ENCODE peak calls at places on chromosomes 6 and 20, in seven cellular contexts. One of them, this sample, is unnamed.

GRCh38 chr20:63361507-63362425 is 617 bp upstream of the CHRNA4 start:
- DNase-seq in CD4-positive, alpha-beta memory T cell: no peak
- DNase-seq in neural crest cell: no peak
- DNase-seq in GM03348: no peak
- DNase-seq in BJ: no peak
- DNase-seq in anterior cingulate cortex: no peak
- DNase-seq in COLO829: no peak
- DNase-seq in this sample: peak; percentile 77

GRCh38 chr6:43428874-43429273 is 1.5 kb downstream of the ABCC10 start:
- DNase-seq in CD4-positive, alpha-beta memory T cell: no peak
- DNase-seq in neural crest cell: no peak
- DNase-seq in GM03348: no peak
- DNase-seq in BJ: no peak
- DNase-seq in anterior cingulate cortex: no peak
- DNase-seq in COLO829: no peak
- DNase-seq in this sample: no peak

GRCh38 chr20:59813948-59814834 is 119.2 kb downstream of the SYCP2 start:
- DNase-seq in CD4-positive, alpha-beta memory T cell: no peak
- DNase-seq in neural crest cell: no peak
- DNase-seq in GM03348: no peak
- DNase-seq in BJ: no peak
- DNase-seq in anterior cingulate cortex: no peak
- DNase-seq in COLO829: no peak
- DNase-seq in this sample: peak; percentile 35

GRCh38 chr20:10646006-10646405 is 27.8 kb downstream of the JAG1 start:
- DNase-seq in CD4-positive, alpha-beta memory T cell: no peak
- DNase-seq in neural crest cell: no peak
- DNase-seq in GM03348: no peak
- DNase-seq in BJ: no peak
- DNase-seq in anterior cingulate cortex: no peak
- DNase-seq in COLO829: no peak
- DNase-seq in this sample: no peak

GRCh38 chr6:128981716-128982115 is 98.8 kb downstream of the LAMA2 start:
- DNase-seq in CD4-positive, alpha-beta memory T cell: no peak
- DNase-seq in neural crest cell: no peak
- DNase-seq in GM03348: no peak
- DNase-seq in BJ: no peak
- DNase-seq in anterior cingulate cortex: no peak
- DNase-seq in COLO829: no peak
- DNase-seq in this sample: no peak

GRCh38 chr6:156727715-156728385 is 49.3 kb upstream of the ARID1B start:
- DNase-seq in CD4-positive, alpha-beta memory T cell: no peak
- DNase-seq in neural crest cell: no peak
- DNase-seq in GM03348: no peak
- DNase-seq in BJ: no peak
- DNase-seq in anterior cingulate cortex: no peak
- DNase-seq in COLO829: no peak
- DNase-seq in this sample: no peak

GRCh38 chr6:28002181-28002580 is 45.1 kb downstream of the OR2B6 start:
- DNase-seq in CD4-positive, alpha-beta memory T cell: no peak
- DNase-seq in neural crest cell: no peak
- DNase-seq in GM03348: no peak
- DNase-seq in BJ: no peak
- DNase-seq in anterior cingulate cortex: no peak
- DNase-seq in COLO829: no peak
- DNase-seq in this sample: no peak

GRCh38 chr6:117976030-117976651 is 69.1 kb downstream of the SLC35F1 start:
- DNase-seq in CD4-positive, alpha-beta memory T cell: peak; percentile 27
- DNase-seq in neural crest cell: peak; percentile 29
- DNase-seq in GM03348: peak; percentile 41
- DNase-seq in BJ: no peak
- DNase-seq in anterior cingulate cortex: no peak
- DNase-seq in COLO829: peak; percentile 50
- DNase-seq in this sample: no peak

GRCh38 chr6:428047-428608 is 36.6 kb downstream of the IRF4 start:
- DNase-seq in CD4-positive, alpha-beta memory T cell: no peak
- DNase-seq in neural crest cell: no peak
- DNase-seq in GM03348: no peak
- DNase-seq in BJ: no peak
- DNase-seq in anterior cingulate cortex: no peak
- DNase-seq in COLO829: no peak
- DNase-seq in this sample: no peak

GRCh38 chr6:129685640-129686031 is 24.3 kb downstream of the ARHGAP18 start:
- DNase-seq in CD4-positive, alpha-beta memory T cell: no peak
- DNase-seq in neural crest cell: no peak
- DNase-seq in GM03348: no peak
- DNase-seq in BJ: no peak
- DNase-seq in anterior cingulate cortex: no peak
- DNase-seq in COLO829: no peak
- DNase-seq in this sample: no peak

GRCh38 chr6:45801471-45802289 is 214.0 kb downstream of the CLIC5 start:
- DNase-seq in CD4-positive, alpha-beta memory T cell: no peak
- DNase-seq in neural crest cell: no peak
- DNase-seq in GM03348: peak; percentile 41
- DNase-seq in BJ: no peak
- DNase-seq in anterior cingulate cortex: no peak
- DNase-seq in COLO829: peak; percentile 42
- DNase-seq in this sample: no peak

GRCh38 chr6:150314230-150315188 is 54.3 kb upstream of the IYD start:
- DNase-seq in CD4-positive, alpha-beta memory T cell: no peak
- DNase-seq in neural crest cell: no peak
- DNase-seq in GM03348: no peak
- DNase-seq in BJ: no peak
- DNase-seq in anterior cingulate cortex: no peak
- DNase-seq in COLO829: no peak
- DNase-seq in this sample: no peak

GRCh38 chr6:10203651-10204050 is 211.2 kb downstream of the TFAP2A start:
- DNase-seq in CD4-positive, alpha-beta memory T cell: no peak
- DNase-seq in neural crest cell: no peak
- DNase-seq in GM03348: no peak
- DNase-seq in BJ: no peak
- DNase-seq in anterior cingulate cortex: no peak
- DNase-seq in COLO829: no peak
- DNase-seq in this sample: no peak

GRCh38 chr20:3729811-3730550 is 2.5 kb upstream of the HSPA12B start:
- DNase-seq in CD4-positive, alpha-beta memory T cell: no peak
- DNase-seq in neural crest cell: no peak
- DNase-seq in GM03348: no peak
- DNase-seq in BJ: no peak
- DNase-seq in anterior cingulate cortex: no peak
- DNase-seq in COLO829: no peak
- DNase-seq in this sample: peak; percentile 37

GRCh38 chr6:111657146-111657545 is 51.5 kb upstream of the TRAF3IP2 start:
- DNase-seq in CD4-positive, alpha-beta memory T cell: no peak
- DNase-seq in neural crest cell: no peak
- DNase-seq in GM03348: peak; percentile 73
- DNase-seq in BJ: peak; percentile 71
- DNase-seq in anterior cingulate cortex: no peak
- DNase-seq in COLO829: peak; percentile 66
- DNase-seq in this sample: no peak

GRCh38 chr20:47146703-47147102 is 209.8 kb downstream of the ZMYND8 start:
- DNase-seq in CD4-positive, alpha-beta memory T cell: no peak
- DNase-seq in neural crest cell: no peak
- DNase-seq in GM03348: peak; percentile 68
- DNase-seq in BJ: no peak
- DNase-seq in anterior cingulate cortex: no peak
- DNase-seq in COLO829: peak; percentile 26
- DNase-seq in this sample: no peak

This sample was measured in endodermal cell.